ENCODE peak calls at places on chromosomes 1 and 21, in four cellular contexts. B is HepG2, V is K562, Q is ovary. X is an unnamed sample. For H3K36me3, the result is how much of the 10 kb centered on the place peaks cover.

GRCh38 chr1:216523449-216524190 is 100.4 kb upstream of the USH2A start:
- DNase-seq in B (no peak), V (no peak), Q (no peak), X (no peak)

GRCh38 chr1:246526380-246526779 is 19.3 kb upstream of the SMYD3 start:
- DNase-seq in B (no peak), V (no peak), Q (no peak), X (no peak)

GRCh38 chr1:172325562-172325961 is 94.9 kb upstream of the C1orf105 start:
- DNase-seq in B (no peak), V (no peak), Q (no peak), X (no peak)

GRCh38 chr1:184219414-184219813 is 167.4 kb upstream of the C1orf21 start:
- DNase-seq in B (no peak), V (no peak), Q (no peak), X (no peak)

GRCh38 chr1:47843059-47843458 is 154.1 kb downstream of the TRABD2B start:
- DNase-seq in B (no peak), V (no peak), Q (no peak), X (no peak)

GRCh38 chr1:205365945-205366463 is 9.3 kb upstream of the KLHDC8A start:
- DNase-seq in B (peak), V (no peak), Q (no peak), X (peak)

GRCh38 chr21:44734841-44735240 is 23.5 kb upstream of the TSPEAR start:
- DNase-seq in B (no peak), V (no peak), Q (no peak), X (no peak)

GRCh38 chr1:178539291-178539690 is 26.4 kb downstream of the TEX35 start:
- DNase-seq in B (no peak), V (no peak), Q (no peak), X (no peak)

GRCh38 chr1:169957884-169958283 is 64.2 kb upstream of the SCYL3 start:
- DNase-seq in B (no peak), V (no peak), Q (no peak), X (no peak)

GRCh38 chr1:165408518-165408917 is 36.4 kb downstream of the RXRG start:
- DNase-seq in B (peak), V (peak), Q (no peak), X (peak)

GRCh38 chr1:7410156-7410555 is 360.9 kb upstream of the VAMP3 start:
- DNase-seq in B (no peak), V (no peak), Q (peak), X (no peak)

GRCh38 chr1:170309389-170310013 is 163.7 kb downstream of the NTMT2 start:
- DNase-seq in B (no peak), V (no peak), Q (peak), X (no peak)

GRCh38 chr1:73832276-73832825 is 365.6 kb downstream of the LRRIQ3 start:
- DNase-seq in B (no peak), V (no peak), Q (no peak), X (no peak)

GRCh38 chr1:19377812-19378718 is 65.9 kb downstream of the SLC66A1 start:
- DNase-seq in B (no peak), V (no peak), Q (no peak), X (no peak)

GRCh38 chr1:30618335-30618747 is 105.0 kb downstream of the MATN1 start:
- DNase-seq in B (no peak), V (no peak), Q (no peak), X (no peak)

GRCh38 chr1:233440952-233441401 is 113.5 kb downstream of the MAP3K21 start:
- DNase-seq in B (peak), V (peak), Q (peak), X (no peak)

GRCh38 chr1:183433703-183434102 is 15.5 kb upstream of the NMNAT2 start:
- DNase-seq in B (no peak), V (no peak), Q (no peak), X (no peak)

GRCh38 chr1:18282851-18283600 is 175.4 kb downstream of the IGSF21 start:
- DNase-seq in B (no peak), V (no peak), Q (no peak), X (no peak)

GRCh38 chr21:39447264-39447663 is 1.7 kb upstream of the LCA5L start:
- DNase-seq in B (no peak), V (no peak), Q (no peak), X (no peak)

GRCh38 chr1:25017436-25018109 is 87.5 kb upstream of the RUNX3 start:
- DNase-seq in B (peak), V (no peak), Q (no peak), X (no peak)

GRCh38 chr1:11708554-11709350 is 17.2 kb downstream of the DRAXIN start:
- DNase-seq in B (no peak), V (peak), Q (no peak), X (no peak)
- H3K36me3 ChIP-seq in B (under half), V (under half), Q (under half), X (under half)

GRCh38 chr1:45303582-45304310 is 22.9 kb upstream of the HPDL start:
- DNase-seq in B (peak), V (peak), Q (peak), X (peak)

GRCh38 chr1:45305231-45305630 is 21.5 kb upstream of the HPDL start:
- DNase-seq in B (no peak), V (no peak), Q (no peak), X (no peak)

GRCh38 chr1:45304311-45305081 is 22.2 kb upstream of the HPDL start:
- DNase-seq in B (peak), V (peak), Q (peak), X (peak)

GRCh38 chr1:45300669-45300997 is 26.1 kb upstream of the HPDL start:
- DNase-seq in B (no peak), V (no peak), Q (no peak), X (no peak)

GRCh38 chr1:45302505-45303331 is 24.0 kb upstream of the HPDL start:
- DNase-seq in B (no peak), V (no peak), Q (no peak), X (no peak)
- TF ChIP-seq EP300 in B (no peak), V (no peak), Q (no peak), X (no peak)

GRCh38 chr21:28513450-28513849 is 479.2 kb downstream of the LTN1 start:
- DNase-seq in B (no peak), V (no peak), Q (no peak), X (no peak)
- TF ChIP-seq CTCF in B (no peak), V (no peak), Q (no peak), X (no peak)

GRCh38 chr1:240101306-240101705 is 9.6 kb downstream of the FMN2 start:
- DNase-seq in B (no peak), V (no peak), Q (no peak), X (no peak)

GRCh38 chr1:240100351-240100750 is 8.7 kb downstream of the FMN2 start:
- DNase-seq in B (no peak), V (no peak), Q (no peak), X (no peak)

GRCh38 chr1:240099748-240100147 is 8.1 kb downstream of the FMN2 start:
- DNase-seq in B (no peak), V (no peak), Q (no peak), X (no peak)

GRCh38 chr1:240098534-240098933 is 6.9 kb downstream of the FMN2 start:
- DNase-seq in B (no peak), V (no peak), Q (no peak), X (no peak)

DNA sequence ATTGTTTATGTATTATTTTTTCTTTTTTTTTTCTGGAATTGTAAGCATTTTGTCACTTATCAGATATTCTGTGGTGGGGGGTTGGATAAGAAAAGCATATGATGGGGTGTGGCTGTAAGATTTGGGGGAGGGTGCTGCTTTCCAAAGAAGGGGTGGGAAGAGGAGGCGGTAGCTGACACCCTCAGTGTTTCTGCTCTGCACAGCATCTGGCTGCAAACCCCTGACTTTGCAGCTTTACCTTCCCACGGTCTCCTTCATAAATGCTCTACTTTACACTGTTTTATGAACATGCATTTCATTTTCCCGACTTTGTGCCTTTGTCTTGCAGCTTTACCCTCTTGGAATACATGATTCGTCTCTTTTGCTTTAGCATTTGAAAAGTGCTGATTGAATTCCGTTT is 7.6 kb downstream of the FMN2 start:
- DNase-seq in B (no peak), V (no peak), Q (no peak), X (no peak)
- H3K36me3 ChIP-seq in B (under half), V (under half), Q (under half), X (under half)

DNA sequence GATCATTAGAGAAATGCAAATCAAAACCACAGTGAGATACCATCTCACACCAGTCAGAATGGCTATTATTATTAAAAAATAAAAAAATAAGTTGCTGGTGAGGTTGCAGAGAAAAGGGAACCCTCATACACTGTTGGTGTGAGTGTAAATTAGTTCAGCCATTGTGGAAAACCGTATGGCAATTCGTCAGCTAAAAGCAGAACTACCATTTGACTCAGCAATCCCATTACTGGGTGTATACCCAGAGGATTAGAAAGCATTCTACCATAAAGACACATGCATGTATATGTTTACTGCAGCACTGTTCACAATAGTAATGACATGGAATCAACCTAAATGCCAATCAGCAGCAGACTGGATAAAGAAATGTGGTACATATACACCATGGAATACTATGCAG is 42.2 kb downstream of the GIPC2 start:
- DNase-seq in B (no peak), V (no peak), Q (no peak), X (no peak)
- TF ChIP-seq EP300 in B (no peak), V (no peak), Q (no peak), X (no peak)

GRCh38 chr1:3482590-3482899 is 28.1 kb downstream of the ARHGEF16 start:
- DNase-seq in B (no peak), V (no peak), Q (no peak), X (no peak)
- TF ChIP-seq CTCF in B (peak), V (peak), Q (no peak), X (no peak)

X was measured in stomach.